ENCODE peak calls at places on chromosomes 7 and 10, in seven cellular contexts. One of them, this sample, is unnamed. For H3K4me1, the result is how much of the 10 kb centered on the place peaks cover.

GRCh38 chr10:3786295-3786981 is 1.4 kb upstream of the KLF6 start:
- DNase-seq in uterus: no peak
- DNase-seq in prostate gland: no peak
- DNase-seq in adrenal gland: peak
- DNase-seq in heart left ventricle: peak
- DNase-seq in A549: peak
- DNase-seq in IMR-90: peak
- DNase-seq in this sample: peak

GRCh38 chr10:69317175-69318086 is 39.1 kb downstream of the HK1 start:
- DNase-seq in uterus: no peak
- DNase-seq in prostate gland: no peak
- DNase-seq in adrenal gland: no peak
- DNase-seq in heart left ventricle: no peak
- DNase-seq in A549: no peak
- DNase-seq in IMR-90: no peak
- DNase-seq in this sample: peak

GRCh38 chr10:82288461-82288881 is 413.5 kb downstream of the NRG3 start:
- DNase-seq in uterus: no peak
- DNase-seq in prostate gland: no peak
- DNase-seq in adrenal gland: no peak
- DNase-seq in heart left ventricle: no peak
- DNase-seq in A549: peak
- DNase-seq in IMR-90: no peak
- DNase-seq in this sample: no peak

GRCh38 chr7:105149827-105150226 is 135.8 kb downstream of the KMT2E start:
- DNase-seq in uterus: no peak
- DNase-seq in prostate gland: no peak
- DNase-seq in adrenal gland: no peak
- DNase-seq in heart left ventricle: no peak
- DNase-seq in A549: no peak
- DNase-seq in IMR-90: peak
- DNase-seq in this sample: no peak

GRCh38 chr7:74074731-74075130 is 8.9 kb upstream of the LIMK1 start:
- DNase-seq in uterus: no peak
- DNase-seq in prostate gland: no peak
- DNase-seq in adrenal gland: no peak
- DNase-seq in heart left ventricle: no peak
- DNase-seq in A549: no peak
- DNase-seq in IMR-90: no peak
- DNase-seq in this sample: no peak

GRCh38 chr7:51067757-51068156 is 248.9 kb downstream of the COBL start:
- DNase-seq in uterus: peak
- DNase-seq in prostate gland: peak
- DNase-seq in adrenal gland: peak
- DNase-seq in heart left ventricle: peak
- DNase-seq in A549: peak
- DNase-seq in IMR-90: peak
- DNase-seq in this sample: no peak

GRCh38 chr10:113493943-113494342 is 58.9 kb upstream of the HABP2 start:
- DNase-seq in uterus: no peak
- DNase-seq in prostate gland: peak
- DNase-seq in adrenal gland: no peak
- DNase-seq in heart left ventricle: no peak
- DNase-seq in A549: peak
- DNase-seq in IMR-90: no peak
- DNase-seq in this sample: no peak

GRCh38 chr10:555281-555680 is 134.2 kb downstream of the DIP2C start:
- DNase-seq in uterus: no peak
- DNase-seq in prostate gland: no peak
- DNase-seq in adrenal gland: no peak
- DNase-seq in heart left ventricle: no peak
- DNase-seq in A549: no peak
- DNase-seq in IMR-90: no peak
- DNase-seq in this sample: no peak

GRCh38 chr10:5774987-5775386 is 38.2 kb downstream of the GDI2 start:
- DNase-seq in uterus: no peak
- DNase-seq in prostate gland: no peak
- DNase-seq in adrenal gland: no peak
- DNase-seq in heart left ventricle: no peak
- DNase-seq in A549: no peak
- DNase-seq in IMR-90: no peak
- DNase-seq in this sample: no peak

GRCh38 chr10:5776150-5776880 is 36.9 kb downstream of the GDI2 start:
- DNase-seq in uterus: no peak
- DNase-seq in prostate gland: no peak
- DNase-seq in adrenal gland: no peak
- DNase-seq in heart left ventricle: no peak
- DNase-seq in A549: peak
- DNase-seq in IMR-90: peak
- DNase-seq in this sample: no peak

GRCh38 chr10:5779753-5780152 is 33.5 kb downstream of the GDI2 start:
- DNase-seq in uterus: no peak
- DNase-seq in prostate gland: no peak
- DNase-seq in adrenal gland: no peak
- DNase-seq in heart left ventricle: no peak
- DNase-seq in A549: no peak
- DNase-seq in IMR-90: no peak
- DNase-seq in this sample: no peak

GRCh38 chr10:5775705-5776104 is 37.5 kb downstream of the GDI2 start:
- DNase-seq in uterus: no peak
- DNase-seq in prostate gland: no peak
- DNase-seq in adrenal gland: no peak
- DNase-seq in heart left ventricle: peak
- DNase-seq in A549: no peak
- DNase-seq in IMR-90: no peak
- DNase-seq in this sample: peak

DNA sequence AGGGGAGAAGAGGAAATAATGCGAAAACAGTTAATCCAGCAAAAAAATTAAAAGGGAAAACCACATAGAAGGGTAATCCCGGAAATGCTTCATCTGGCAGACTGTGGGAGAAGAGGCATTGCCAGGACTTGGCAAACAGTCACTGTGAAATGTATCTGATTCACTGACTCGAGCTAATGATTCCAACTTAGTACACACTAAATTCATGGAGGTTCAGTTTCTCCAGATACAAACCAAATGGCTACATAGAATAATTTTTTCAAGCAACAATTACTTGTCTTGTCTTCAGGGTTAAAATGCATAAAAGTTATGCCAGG is 36.4 kb downstream of the GDI2 start:
- DNase-seq in uterus: no peak
- DNase-seq in prostate gland: no peak
- DNase-seq in adrenal gland: peak
- DNase-seq in heart left ventricle: no peak
- DNase-seq in A549: no peak
- DNase-seq in IMR-90: peak
- DNase-seq in this sample: no peak
- H3K27ac ChIP-seq in uterus: no peak
- H3K27ac ChIP-seq in prostate gland: peak
- H3K27ac ChIP-seq in adrenal gland: peak
- H3K27ac ChIP-seq in heart left ventricle: no peak
- H3K27ac ChIP-seq in A549: no peak
- H3K27ac ChIP-seq in IMR-90: peak
- H3K27ac ChIP-seq in this sample: peak

DNA sequence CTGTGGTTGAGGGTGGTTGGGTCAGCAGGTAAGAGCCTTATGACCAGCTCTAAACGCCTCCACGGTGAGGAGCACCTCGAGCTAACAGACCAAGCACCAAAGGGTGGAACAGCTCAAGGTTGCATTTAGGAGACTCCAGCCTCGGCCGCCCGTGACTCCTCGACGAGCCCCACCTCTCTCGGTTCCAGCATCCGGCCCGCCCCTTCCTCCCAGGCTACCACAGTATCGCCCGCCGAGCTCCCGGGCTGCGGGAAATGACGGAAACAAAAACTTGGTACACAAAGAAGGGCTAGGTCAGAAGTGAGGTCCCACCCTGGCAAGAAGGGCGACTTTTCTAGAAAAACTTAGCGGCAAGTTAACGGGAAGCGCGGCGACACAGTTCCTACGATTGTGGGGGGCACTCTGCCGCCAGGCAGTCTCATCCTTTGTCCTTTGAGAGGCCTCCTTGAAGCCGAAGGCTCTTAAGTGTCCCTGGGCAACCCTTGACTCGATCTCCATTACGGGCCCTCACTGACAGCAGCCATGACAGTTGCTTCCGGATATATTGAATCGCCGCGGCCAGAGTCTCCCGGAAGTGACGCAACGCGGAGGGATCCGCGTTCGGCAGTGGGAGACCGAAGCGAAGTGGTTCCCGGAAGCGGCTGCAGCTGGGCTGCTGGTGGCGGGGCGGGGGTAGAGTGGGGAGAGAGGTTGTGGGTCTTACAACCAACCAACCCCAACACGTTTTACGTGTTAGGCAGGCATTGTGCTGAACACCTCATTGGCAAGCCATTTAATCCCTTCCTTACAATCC is 40.2 kb upstream of the ZNF518A start:
- DNase-seq in uterus: peak
- DNase-seq in prostate gland: peak
- DNase-seq in adrenal gland: peak
- DNase-seq in heart left ventricle: peak
- DNase-seq in A549: peak
- DNase-seq in IMR-90: peak
- DNase-seq in this sample: peak
- TF ChIP-seq POLR2A in uterus: no peak
- TF ChIP-seq POLR2A in prostate gland: no peak
- TF ChIP-seq POLR2A in adrenal gland: peak
- TF ChIP-seq POLR2A in heart left ventricle: no peak
- TF ChIP-seq POLR2A in A549: peak
- TF ChIP-seq POLR2A in IMR-90: peak
- TF ChIP-seq POLR2A in this sample: peak

GRCh38 chr7:7564323-7564780 is 2.3 kb upstream of the MIOS start:
- DNase-seq in uterus: no peak
- DNase-seq in prostate gland: no peak
- DNase-seq in adrenal gland: peak
- DNase-seq in heart left ventricle: no peak
- DNase-seq in A549: peak
- DNase-seq in IMR-90: peak
- DNase-seq in this sample: no peak
- H3K4me1 ChIP-seq in uterus: under half
- H3K4me1 ChIP-seq in prostate gland: under half
- H3K4me1 ChIP-seq in adrenal gland: under half
- H3K4me1 ChIP-seq in heart left ventricle: under half
- H3K4me1 ChIP-seq in A549: under half
- H3K4me1 ChIP-seq in IMR-90: under half
- H3K4me1 ChIP-seq in this sample: under half

GRCh38 chr7:88638583-88638982 is 120.9 kb upstream of the ZNF804B start:
- DNase-seq in uterus: no peak
- DNase-seq in prostate gland: no peak
- DNase-seq in adrenal gland: no peak
- DNase-seq in heart left ventricle: no peak
- DNase-seq in A549: no peak
- DNase-seq in IMR-90: no peak
- DNase-seq in this sample: no peak

GRCh38 chr7:88637795-88638194 is 121.7 kb upstream of the ZNF804B start:
- DNase-seq in uterus: no peak
- DNase-seq in prostate gland: no peak
- DNase-seq in adrenal gland: no peak
- DNase-seq in heart left ventricle: no peak
- DNase-seq in A549: no peak
- DNase-seq in IMR-90: no peak
- DNase-seq in this sample: no peak

GRCh38 chr7:88629559-88629958 is 129.9 kb upstream of the ZNF804B start:
- DNase-seq in uterus: no peak
- DNase-seq in prostate gland: no peak
- DNase-seq in adrenal gland: no peak
- DNase-seq in heart left ventricle: no peak
- DNase-seq in A549: no peak
- DNase-seq in IMR-90: no peak
- DNase-seq in this sample: no peak

GRCh38 chr7:88635149-88635548 is 124.4 kb upstream of the ZNF804B start:
- DNase-seq in uterus: no peak
- DNase-seq in prostate gland: no peak
- DNase-seq in adrenal gland: no peak
- DNase-seq in heart left ventricle: no peak
- DNase-seq in A549: no peak
- DNase-seq in IMR-90: no peak
- DNase-seq in this sample: no peak
- H3K27ac ChIP-seq in uterus: no peak
- H3K27ac ChIP-seq in prostate gland: no peak
- H3K27ac ChIP-seq in adrenal gland: no peak
- H3K27ac ChIP-seq in heart left ventricle: no peak
- H3K27ac ChIP-seq in A549: no peak
- H3K27ac ChIP-seq in IMR-90: no peak
- H3K27ac ChIP-seq in this sample: no peak

GRCh38 chr7:45920543-45921380 is at the start of gene IGFBP3:
- DNase-seq in uterus: peak
- DNase-seq in prostate gland: peak
- DNase-seq in adrenal gland: peak
- DNase-seq in heart left ventricle: peak
- DNase-seq in A549: peak
- DNase-seq in IMR-90: peak
- DNase-seq in this sample: no peak
- TF ChIP-seq POLR2A in uterus: no peak
- TF ChIP-seq POLR2A in prostate gland: peak
- TF ChIP-seq POLR2A in adrenal gland: no peak
- TF ChIP-seq POLR2A in heart left ventricle: no peak
- TF ChIP-seq POLR2A in A549: peak
- TF ChIP-seq POLR2A in IMR-90: peak
- TF ChIP-seq POLR2A in this sample: no peak

GRCh38 chr10:71970331-71970730 is 6.1 kb downstream of the CHST3 start:
- DNase-seq in uterus: no peak
- DNase-seq in prostate gland: peak
- DNase-seq in adrenal gland: no peak
- DNase-seq in heart left ventricle: no peak
- DNase-seq in A549: peak
- DNase-seq in IMR-90: no peak
- DNase-seq in this sample: peak
- H3K4me1 ChIP-seq in uterus: under half
- H3K4me1 ChIP-seq in prostate gland: under half
- H3K4me1 ChIP-seq in adrenal gland: half or more
- H3K4me1 ChIP-seq in heart left ventricle: half or more
- H3K4me1 ChIP-seq in A549: half or more
- H3K4me1 ChIP-seq in IMR-90: under half
- H3K4me1 ChIP-seq in this sample: under half

GRCh38 chr7:152912511-152912910 is 153.0 kb downstream of the ACTR3B start:
- DNase-seq in uterus: no peak
- DNase-seq in prostate gland: no peak
- DNase-seq in adrenal gland: no peak
- DNase-seq in heart left ventricle: no peak
- DNase-seq in A549: no peak
- DNase-seq in IMR-90: no peak
- DNase-seq in this sample: no peak
- H3K27ac ChIP-seq in uterus: no peak
- H3K27ac ChIP-seq in prostate gland: no peak
- H3K27ac ChIP-seq in adrenal gland: no peak
- H3K27ac ChIP-seq in heart left ventricle: no peak
- H3K27ac ChIP-seq in A549: no peak
- H3K27ac ChIP-seq in IMR-90: no peak
- H3K27ac ChIP-seq in this sample: no peak

This sample was measured in spleen.